ENCODE peak calls at places on chromosome 16, in six cellular contexts. M is T-cell; G is HFFc6; V is NCI-H510A; Y is activated naive CD4-positive, alpha-beta T cell treated with Interleukin-2 at 50 U/mL for 16 hours; E is ELR. T is an unnamed sample.

GRCh38 chr16:11303405-11304138 is 22.4 kb upstream of the PRM1 start:
- DNase-seq in G (no peak), M (no peak), V (no peak), Y (no peak), E (no peak), T (no peak)

GRCh38 chr16:17590711-17591654 is 120.2 kb upstream of the XYLT1 start:
- DNase-seq in Y (peak), M (peak), E (peak), V (no peak), G (peak), T (no peak)

GRCh38 chr16:8229011-8229520 is 361.2 kb downstream of the TMEM114 start:
- DNase-seq in G (no peak), V (no peak), Y (no peak), M (no peak), E (no peak), T (no peak)

GRCh38 chr16:87464691-87465300 is 28.0 kb downstream of the ZCCHC14 start:
- DNase-seq in V (no peak), M (no peak), E (peak), Y (peak), G (peak), T (peak)

GRCh38 chr16:9258423-9259051 is 167.1 kb downstream of the HAPSTR1 start:
- DNase-seq in G (peak), M (no peak), Y (no peak), V (no peak), E (peak), T (no peak)

GRCh38 chr16:66717776-66718175 is 21.2 kb upstream of the CMTM4 start:
- DNase-seq in V (no peak), E (no peak), G (peak), M (no peak), Y (no peak), T (no peak)

GRCh38 chr16:88856122-88856827 is 472 bp downstream of the GALNS start:
- DNase-seq in E (peak), M (no peak), G (no peak), V (no peak), Y (no peak), T (peak)

GRCh38 chr16:48231675-48232214 is 12.4 kb upstream of the LONP2 start:
- DNase-seq in G (peak), Y (peak), E (peak), M (peak), V (no peak), T (no peak)

GRCh38 chr16:57284206-57284951 is at the start of gene PLLP:
- DNase-seq in G (peak), Y (peak), E (peak), V (peak), M (no peak), T (peak)

GRCh38 chr16:4538067-4538385 is 547 bp downstream of the CDIP1 start:
- DNase-seq in M (no peak), E (peak), V (no peak), Y (no peak), G (no peak), T (no peak)

GRCh38 chr16:17334096-17334495 is 136.7 kb downstream of the XYLT1 start:
- DNase-seq in G (peak), M (no peak), V (no peak), E (peak), Y (no peak), T (no peak)

GRCh38 chr16:86044241-86044671 is 145.3 kb downstream of the IRF8 start:
- DNase-seq in V (no peak), G (peak), E (peak), M (peak), Y (peak), T (peak)

T was measured in stimulated activated naive CD4-positive, alpha-beta T cell.